ENCODE peak calls at places on chromosome 10, in four cellular contexts. One of them, this sample, is unnamed.

GRCh38 chr10:24469993-24470392 is 253.7 kb downstream of the ARHGAP21 start:
- DNase-seq in HEK293T: peak; percentile 34
- DNase-seq in NT2/D1: no peak
- DNase-seq in GM12878: no peak
- DNase-seq in this sample: no peak

GRCh38 chr10:27822286-27822685 is 76.7 kb upstream of the MKX start:
- DNase-seq in GM12878: no peak
- DNase-seq in NT2/D1: no peak
- DNase-seq in HEK293T: no peak
- DNase-seq in this sample: no peak

GRCh38 chr10:13716161-13717071 is 129.7 kb downstream of the PRPF18 start:
- DNase-seq in NT2/D1: no peak
- DNase-seq in GM12878: no peak
- DNase-seq in HEK293T: no peak
- DNase-seq in this sample: no peak

GRCh38 chr10:35126062-35126529 is 550 bp upstream of the CREM start:
- DNase-seq in GM12878: no peak
- DNase-seq in HEK293T: no peak
- DNase-seq in NT2/D1: no peak
- DNase-seq in this sample: no peak

GRCh38 chr10:83539528-83540308 is 599.6 kb upstream of the GHITM start:
- DNase-seq in HEK293T: no peak
- DNase-seq in GM12878: peak; percentile 74
- DNase-seq in NT2/D1: no peak
- DNase-seq in this sample: no peak

GRCh38 chr10:132373241-132373955 is 23.6 kb upstream of the PWWP2B start:
- DNase-seq in NT2/D1: no peak
- DNase-seq in GM12878: no peak
- DNase-seq in HEK293T: no peak
- DNase-seq in this sample: no peak

GRCh38 chr10:21468086-21468485 is 57.4 kb downstream of the SKIDA1 start:
- DNase-seq in GM12878: no peak
- DNase-seq in HEK293T: no peak
- DNase-seq in NT2/D1: no peak
- DNase-seq in this sample: no peak

GRCh38 chr10:125340871-125341270 is 180.5 kb upstream of the CTBP2 start:
- DNase-seq in HEK293T: no peak
- DNase-seq in GM12878: no peak
- DNase-seq in NT2/D1: no peak
- DNase-seq in this sample: no peak

GRCh38 chr10:44696496-44696895 is 214.6 kb upstream of the TMEM72 start:
- DNase-seq in GM12878: no peak
- DNase-seq in NT2/D1: no peak
- DNase-seq in HEK293T: no peak
- DNase-seq in this sample: no peak

GRCh38 chr10:21989453-21990154 is 13.9 kb downstream of the DNAJC1 start:
- DNase-seq in NT2/D1: peak; percentile 40
- DNase-seq in GM12878: no peak
- DNase-seq in HEK293T: peak; percentile 49
- DNase-seq in this sample: peak; percentile 53

GRCh38 chr10:64379898-64380297 is 858.7 kb downstream of the REEP3 start:
- DNase-seq in NT2/D1: no peak
- DNase-seq in GM12878: no peak
- DNase-seq in HEK293T: no peak
- DNase-seq in this sample: peak; percentile 27

GRCh38 chr10:98404571-98405396 is 10.2 kb downstream of the PYROXD2 start:
- DNase-seq in NT2/D1: no peak
- DNase-seq in GM12878: no peak
- DNase-seq in HEK293T: no peak
- DNase-seq in this sample: no peak

GRCh38 chr10:97759157-97759980 is 12.4 kb downstream of the SFRP5 start:
- DNase-seq in HEK293T: peak; percentile 87
- DNase-seq in GM12878: no peak
- DNase-seq in NT2/D1: peak; percentile 68
- DNase-seq in this sample: peak; percentile 79

GRCh38 chr10:133158756-133159610 is 1.0 kb upstream of the KNDC1 start:
- DNase-seq in GM12878: no peak
- DNase-seq in HEK293T: no peak
- DNase-seq in NT2/D1: no peak
- DNase-seq in this sample: no peak

GRCh38 chr10:133334495-133335237 is 2.0 kb downstream of the CALY start:
- DNase-seq in HEK293T: peak; percentile 57
- DNase-seq in NT2/D1: no peak
- DNase-seq in GM12878: no peak
- DNase-seq in this sample: no peak

GRCh38 chr10:26779176-26779860 is 81.4 kb downstream of the ABI1 start:
- DNase-seq in NT2/D1: no peak
- DNase-seq in HEK293T: no peak
- DNase-seq in GM12878: no peak
- DNase-seq in this sample: no peak

GRCh38 chr10:131098416-131098952 is 213.0 kb downstream of the TCERG1L start:
- DNase-seq in HEK293T: no peak
- DNase-seq in GM12878: no peak
- DNase-seq in NT2/D1: no peak
- DNase-seq in this sample: no peak

GRCh38 chr10:69392481-69393000 is 24.2 kb downstream of the TACR2 start:
- DNase-seq in GM12878: peak; percentile 51
- DNase-seq in HEK293T: peak; percentile 88
- DNase-seq in NT2/D1: peak; percentile 92
- DNase-seq in this sample: peak; percentile 69

GRCh38 chr10:89238956-89239713 is 12.4 kb downstream of the LIPA start:
- DNase-seq in GM12878: no peak
- DNase-seq in HEK293T: no peak
- DNase-seq in NT2/D1: no peak
- DNase-seq in this sample: no peak

GRCh38 chr10:34908472-34908871 is 93.4 kb upstream of the PARD3 start:
- DNase-seq in NT2/D1: no peak
- DNase-seq in GM12878: no peak
- DNase-seq in HEK293T: no peak
- DNase-seq in this sample: no peak

GRCh38 chr10:131559450-131559911 is 248.0 kb upstream of the TCERG1L start:
- DNase-seq in NT2/D1: no peak
- DNase-seq in HEK293T: no peak
- DNase-seq in GM12878: no peak
- DNase-seq in this sample: no peak

GRCh38 chr10:17409170-17409733 is 45.1 kb downstream of the ST8SIA6 start:
- DNase-seq in NT2/D1: no peak
- DNase-seq in GM12878: no peak
- DNase-seq in HEK293T: no peak
- DNase-seq in this sample: peak; percentile 12

GRCh38 chr10:62250594-62251198 is 17.9 kb downstream of the RTKN2 start:
- DNase-seq in GM12878: no peak
- DNase-seq in HEK293T: no peak
- DNase-seq in NT2/D1: no peak
- DNase-seq in this sample: peak; percentile 74

GRCh38 chr10:46096426-46096825 is 50.4 kb upstream of the MSMB start:
- DNase-seq in NT2/D1: no peak
- DNase-seq in GM12878: no peak
- DNase-seq in HEK293T: no peak
- DNase-seq in this sample: peak; percentile 35

GRCh38 chr10:129808092-129808983 is 155.7 kb downstream of the EBF3 start:
- DNase-seq in NT2/D1: no peak
- DNase-seq in HEK293T: no peak
- DNase-seq in GM12878: no peak
- DNase-seq in this sample: no peak

GRCh38 chr10:35913628-35914027 is 271.5 kb upstream of the FZD8 start:
- DNase-seq in HEK293T: no peak
- DNase-seq in GM12878: no peak
- DNase-seq in NT2/D1: no peak
- DNase-seq in this sample: no peak

GRCh38 chr10:121468726-121469125 is 129.5 kb downstream of the FGFR2 start:
- DNase-seq in HEK293T: no peak
- DNase-seq in NT2/D1: no peak
- DNase-seq in GM12878: no peak
- DNase-seq in this sample: no peak

GRCh38 chr10:100562806-100563293 is 27.1 kb downstream of the HIF1AN start:
- DNase-seq in HEK293T: peak; percentile 60
- DNase-seq in GM12878: no peak
- DNase-seq in NT2/D1: peak; percentile 49
- DNase-seq in this sample: peak; percentile 12

GRCh38 chr10:30366351-30366750 is 17.3 kb upstream of the MTPAP start:
- DNase-seq in NT2/D1: no peak
- DNase-seq in HEK293T: no peak
- DNase-seq in GM12878: no peak
- DNase-seq in this sample: no peak

GRCh38 chr10:78972160-78972946 is 96.4 kb upstream of the ZMIZ1 start:
- DNase-seq in HEK293T: no peak
- DNase-seq in NT2/D1: no peak
- DNase-seq in GM12878: no peak
- DNase-seq in this sample: peak; percentile 80

GRCh38 chr10:71427246-71427645 is 30.5 kb downstream of the CDH23 start:
- DNase-seq in NT2/D1: no peak
- DNase-seq in GM12878: no peak
- DNase-seq in HEK293T: no peak
- DNase-seq in this sample: no peak

GRCh38 chr10:82660205-82660604 is 785.2 kb downstream of the NRG3 start:
- DNase-seq in HEK293T: no peak
- DNase-seq in NT2/D1: no peak
- DNase-seq in GM12878: no peak
- DNase-seq in this sample: no peak

GRCh38 chr10:124293641-124294449 is 124.9 kb downstream of the OAT start:
- DNase-seq in GM12878: no peak
- DNase-seq in HEK293T: no peak
- DNase-seq in NT2/D1: no peak
- DNase-seq in this sample: no peak
- TF ChIP-seq SUZ12 in GM12878: no peak
- TF ChIP-seq SUZ12 in HEK293T: no peak
- TF ChIP-seq SUZ12 in NT2/D1: no peak
- TF ChIP-seq SUZ12 in this sample: no peak

DNA sequence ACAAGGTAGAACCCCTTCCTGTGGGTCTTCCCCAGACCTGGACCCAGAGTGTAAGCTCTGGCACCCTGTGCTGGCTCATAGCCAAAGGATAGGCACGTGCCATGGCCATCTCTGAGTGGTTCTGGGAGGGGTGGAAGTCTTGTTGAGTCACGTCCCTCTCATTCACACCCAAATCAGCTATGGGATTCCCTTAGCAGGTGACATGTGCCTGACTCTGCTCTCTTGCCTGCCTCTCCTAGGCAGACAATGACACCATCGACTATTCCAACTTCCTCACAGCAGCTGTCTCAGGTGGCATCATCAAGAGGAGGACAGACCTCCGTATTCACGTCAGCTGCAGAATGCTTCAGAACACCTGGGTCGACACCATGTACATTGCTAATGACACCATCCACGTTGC is 59.8 kb downstream of the C10orf120 start:
- DNase-seq in HEK293T: no peak
- DNase-seq in GM12878: no peak
- DNase-seq in NT2/D1: no peak
- DNase-seq in this sample: no peak
- TF ChIP-seq SUZ12 in HEK293T: no peak
- TF ChIP-seq SUZ12 in GM12878: no peak
- TF ChIP-seq SUZ12 in NT2/D1: no peak
- TF ChIP-seq SUZ12 in this sample: no peak

DNA sequence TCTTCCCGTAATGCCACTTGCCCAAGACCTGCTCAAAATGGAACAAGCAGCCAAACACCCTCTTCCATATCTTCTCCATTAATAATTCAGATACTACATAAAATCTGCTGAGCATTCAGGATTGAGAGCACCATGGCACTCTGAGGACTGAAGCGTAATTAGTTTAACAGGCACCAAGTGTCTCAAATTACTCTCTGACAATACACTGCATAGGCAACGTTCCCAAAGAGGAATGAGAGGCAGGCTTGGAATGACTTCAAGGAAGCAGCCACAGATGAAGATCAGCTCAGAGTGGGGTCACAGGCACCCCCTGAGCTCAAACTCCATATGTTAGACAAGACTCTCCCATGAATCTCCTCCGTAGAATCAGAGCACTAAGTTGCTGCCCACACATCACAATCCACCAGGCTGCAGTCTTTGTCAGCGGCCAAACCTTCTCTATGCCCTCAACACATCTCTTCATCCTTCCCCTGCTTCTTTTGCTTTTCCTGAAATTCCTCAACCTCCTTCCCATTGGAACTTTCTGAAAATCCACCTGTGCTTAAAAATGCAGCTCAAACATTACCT is 4.7 kb upstream of the ABLIM1 start:
- DNase-seq in NT2/D1: no peak
- DNase-seq in HEK293T: no peak
- DNase-seq in GM12878: no peak
- DNase-seq in this sample: no peak
- TF ChIP-seq SUZ12 in NT2/D1: no peak
- TF ChIP-seq SUZ12 in HEK293T: no peak
- TF ChIP-seq SUZ12 in GM12878: no peak
- TF ChIP-seq SUZ12 in this sample: no peak

GRCh38 chr10:112761256-112761655 is 188.8 kb upstream of the TCF7L2 start:
- DNase-seq in NT2/D1: no peak
- DNase-seq in GM12878: no peak
- DNase-seq in HEK293T: no peak
- DNase-seq in this sample: no peak

GRCh38 chr10:112756118-112756512 is 193.9 kb upstream of the TCF7L2 start:
- DNase-seq in HEK293T: no peak
- DNase-seq in GM12878: no peak
- DNase-seq in NT2/D1: no peak
- DNase-seq in this sample: no peak

GRCh38 chr10:112759519-112759918 is 190.5 kb upstream of the TCF7L2 start:
- DNase-seq in GM12878: no peak
- DNase-seq in NT2/D1: no peak
- DNase-seq in HEK293T: no peak
- DNase-seq in this sample: no peak

GRCh38 chr10:112755446-112756117 is 194.5 kb upstream of the TCF7L2 start:
- DNase-seq in HEK293T: peak; percentile 26
- DNase-seq in GM12878: no peak
- DNase-seq in NT2/D1: no peak
- DNase-seq in this sample: peak; percentile 77

GRCh38 chr10:112758961-112759360 is 191.1 kb upstream of the TCF7L2 start:
- DNase-seq in HEK293T: no peak
- DNase-seq in NT2/D1: no peak
- DNase-seq in GM12878: no peak
- DNase-seq in this sample: no peak
- TF ChIP-seq SUZ12 in HEK293T: no peak
- TF ChIP-seq SUZ12 in NT2/D1: no peak
- TF ChIP-seq SUZ12 in GM12878: no peak
- TF ChIP-seq SUZ12 in this sample: no peak

GRCh38 chr10:114831186-114831867 is 9.7 kb downstream of the FHIP2A start:
- DNase-seq in NT2/D1: no peak
- DNase-seq in GM12878: no peak
- DNase-seq in HEK293T: no peak
- DNase-seq in this sample: no peak
- TF ChIP-seq SUZ12 in NT2/D1: no peak
- TF ChIP-seq SUZ12 in GM12878: no peak
- TF ChIP-seq SUZ12 in HEK293T: no peak
- TF ChIP-seq SUZ12 in this sample: no peak

GRCh38 chr10:73398024-73398423 is 15.8 kb downstream of the ANXA7 start:
- DNase-seq in HEK293T: peak; percentile 35
- DNase-seq in GM12878: no peak
- DNase-seq in NT2/D1: no peak
- DNase-seq in this sample: no peak

GRCh38 chr10:73405556-73405955 is 8.3 kb downstream of the ANXA7 start:
- DNase-seq in GM12878: no peak
- DNase-seq in NT2/D1: no peak
- DNase-seq in HEK293T: no peak
- DNase-seq in this sample: no peak

GRCh38 chr10:73399054-73399453 is 14.8 kb downstream of the ANXA7 start:
- DNase-seq in NT2/D1: no peak
- DNase-seq in GM12878: no peak
- DNase-seq in HEK293T: no peak
- DNase-seq in this sample: no peak

GRCh38 chr10:73404690-73405089 is 9.2 kb downstream of the ANXA7 start:
- DNase-seq in GM12878: no peak
- DNase-seq in NT2/D1: no peak
- DNase-seq in HEK293T: no peak
- DNase-seq in this sample: no peak

GRCh38 chr10:73401636-73402035 is 12.2 kb downstream of the ANXA7 start:
- DNase-seq in HEK293T: no peak
- DNase-seq in NT2/D1: no peak
- DNase-seq in GM12878: no peak
- DNase-seq in this sample: no peak
- TF ChIP-seq SUZ12 in HEK293T: no peak
- TF ChIP-seq SUZ12 in NT2/D1: no peak
- TF ChIP-seq SUZ12 in GM12878: no peak
- TF ChIP-seq SUZ12 in this sample: no peak